ENCODE peak calls at places on chromosomes 1 and 21, in four cellular contexts. B, O, G and Q are unnamed samples.

GRCh38 chr1:204320413-204320812 is 39.3 kb downstream of the PLEKHA6 start:
- DNase-seq in B (no peak), O (no peak), G (no peak), Q (no peak)

GRCh38 chr1:111605553-111605952 is 14.0 kb upstream of the RAP1A start:
- DNase-seq in B (no peak), O (no peak), G (no peak), Q (no peak)

GRCh38 chr1:172935062-172935592 is 115.6 kb downstream of the TNFSF18 start:
- DNase-seq in B (no peak), O (no peak), G (no peak), Q (no peak)

GRCh38 chr1:72946901-72947505 is 664.7 kb upstream of the NEGR1 start:
- DNase-seq in B (no peak), O (no peak), G (no peak), Q (no peak)

GRCh38 chr1:91583326-91583755 is 82.7 kb downstream of the CDC7 start:
- DNase-seq in B (no peak), O (no peak), G (no peak), Q (no peak)

GRCh38 chr1:186152227-186152944 is 222.7 kb downstream of the TPR start:
- DNase-seq in B (no peak), O (no peak), G (no peak), Q (no peak)

GRCh38 chr1:106912146-106912545 is 144.3 kb upstream of the PRMT6 start:
- DNase-seq in B (no peak), O (no peak), G (no peak), Q (no peak)

GRCh38 chr21:34846601-34847112 is 177.9 kb downstream of the CLIC6 start:
- DNase-seq in B (no peak), O (no peak), G (no peak), Q (no peak)

GRCh38 chr1:197171531-197171930 is 25.1 kb upstream of the ASPM start:
- DNase-seq in B (no peak), O (no peak), G (no peak), Q (no peak)

GRCh38 chr1:17875882-17876280 is 120.7 kb downstream of the ACTL8 start:
- DNase-seq in B (no peak), O (no peak), G (no peak), Q (no peak)

GRCh38 chr1:201717286-201717685 is 111.7 kb upstream of the IPO9 start:
- DNase-seq in B (no peak), O (no peak), G (no peak), Q (no peak)

GRCh38 chr1:180773210-180773865 is 139.4 kb upstream of the KIAA1614 start:
- DNase-seq in B (no peak), O (no peak), G (no peak), Q (no peak)

GRCh38 chr1:36924282-36924791 is 110.0 kb downstream of the GRIK3 start:
- DNase-seq in B (no peak), O (peak; percentile 38), G (peak; percentile 39), Q (peak; percentile 34)

GRCh38 chr1:8133657-8134430 is 107.7 kb upstream of the ERRFI1 start:
- DNase-seq in B (no peak), O (no peak), G (no peak), Q (no peak)

GRCh38 chr1:165174485-165174884 is 182.0 kb downstream of the LMX1A start:
- DNase-seq in B (no peak), O (no peak), G (no peak), Q (no peak)

GRCh38 chr1:230797376-230798186 is 50.4 kb downstream of the CAPN9 start:
- DNase-seq in B (no peak), O (peak; percentile 55), G (no peak), Q (no peak)

GRCh38 chr21:36654341-36654740 is 44.6 kb upstream of the SIM2 start:
- DNase-seq in B (no peak), O (no peak), G (no peak), Q (no peak)

GRCh38 chr1:156627313-156627880 is 8.2 kb downstream of the HAPLN2 start:
- DNase-seq in B (no peak), O (peak; percentile 60), G (no peak), Q (no peak)

GRCh38 chr1:61654067-61654466 is 70.9 kb downstream of the TM2D1 start:
- DNase-seq in B (no peak), O (no peak), G (no peak), Q (no peak)

GRCh38 chr1:5896706-5897105 is 95.5 kb downstream of the NPHP4 start:
- DNase-seq in B (no peak), O (no peak), G (no peak), Q (no peak)

GRCh38 chr1:66048011-66048410 is 255.3 kb downstream of the PDE4B start:
- DNase-seq in B (no peak), O (no peak), G (no peak), Q (no peak)

GRCh38 chr21:35635261-35635660 is 425.1 kb downstream of the SETD4 start:
- DNase-seq in B (no peak), O (no peak), G (no peak), Q (no peak)

GRCh38 chr1:17653728-17654351 is 101.3 kb upstream of the ACTL8 start:
- DNase-seq in B (no peak), O (peak; percentile 85), G (peak; percentile 63), Q (peak; percentile 50)

GRCh38 chr21:46161180-46161799 is 5.9 kb upstream of the FTCD start:
- DNase-seq in B (no peak), O (peak; percentile 30), G (no peak), Q (no peak)

GRCh38 chr1:16464917-16465625 is 24.5 kb downstream of the NECAP2 start:
- DNase-seq in B (no peak), O (no peak), G (no peak), Q (no peak)

GRCh38 chr1:36842448-36842847 is 191.9 kb downstream of the GRIK3 start:
- DNase-seq in B (no peak), O (no peak), G (no peak), Q (no peak)

GRCh38 chr1:190019717-190020116 is 457.9 kb downstream of the BRINP3 start:
- DNase-seq in B (no peak), O (no peak), G (no peak), Q (no peak)

GRCh38 chr1:157485793-157486192 is 66.5 kb downstream of the FCRL5 start:
- DNase-seq in B (no peak), O (no peak), G (no peak), Q (no peak)

GRCh38 chr1:145845514-145846161 is at the start of gene NUDT17:
- DNase-seq in B (no peak), O (peak; percentile 90), G (peak; percentile 88), Q (peak; percentile 91)

GRCh38 chr1:203696673-203697072 is 68.3 kb upstream of the LAX1 start:
- DNase-seq in B (no peak), O (no peak), G (no peak), Q (no peak)

GRCh38 chr1:163673756-163674155 is 352.0 kb downstream of the NUF2 start:
- DNase-seq in B (no peak), O (no peak), G (no peak), Q (no peak)

GRCh38 chr21:42105476-42105875 is 34.4 kb downstream of the UMODL1 start:
- DNase-seq in B (no peak), O (no peak), G (no peak), Q (no peak)

GRCh38 chr21:42105916-42106315 is 34.8 kb downstream of the UMODL1 start:
- DNase-seq in B (no peak), O (no peak), G (no peak), Q (no peak)

GRCh38 chr21:42107881-42108553 is 36.9 kb downstream of the UMODL1 start:
- DNase-seq in B (no peak), O (peak; percentile 88), G (peak; percentile 99), Q (peak; percentile 92)

GRCh38 chr21:42107177-42107880 is 36.2 kb downstream of the UMODL1 start:
- DNase-seq in B (no peak), O (peak; percentile 48), G (no peak), Q (no peak)

DNA sequence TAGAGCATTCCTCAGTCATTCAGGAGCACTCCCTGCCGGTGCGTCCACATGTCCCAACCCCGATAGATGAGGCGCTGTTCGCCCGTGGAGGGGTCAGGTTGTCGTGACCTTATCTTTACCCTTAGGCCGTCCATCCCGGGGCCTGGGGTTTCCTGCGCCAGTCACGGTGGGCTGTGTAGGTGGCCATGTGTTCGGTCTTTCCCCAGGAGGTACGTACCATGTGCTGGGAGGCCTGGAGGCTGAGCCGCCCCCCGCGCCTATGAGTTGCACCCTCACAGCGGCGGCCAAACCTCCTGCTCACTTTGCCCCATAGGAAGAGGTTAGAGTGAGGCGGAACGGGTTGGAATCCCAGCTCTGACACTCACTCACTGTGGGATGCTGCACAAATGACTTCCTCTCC is 35.3 kb downstream of the UMODL1 start:
- DNase-seq in B (no peak), O (no peak), G (no peak), Q (no peak)
- TF ChIP-seq POLR2AphosphoS5 in B (no peak), O (no peak), G (no peak), Q (no peak)

DNA sequence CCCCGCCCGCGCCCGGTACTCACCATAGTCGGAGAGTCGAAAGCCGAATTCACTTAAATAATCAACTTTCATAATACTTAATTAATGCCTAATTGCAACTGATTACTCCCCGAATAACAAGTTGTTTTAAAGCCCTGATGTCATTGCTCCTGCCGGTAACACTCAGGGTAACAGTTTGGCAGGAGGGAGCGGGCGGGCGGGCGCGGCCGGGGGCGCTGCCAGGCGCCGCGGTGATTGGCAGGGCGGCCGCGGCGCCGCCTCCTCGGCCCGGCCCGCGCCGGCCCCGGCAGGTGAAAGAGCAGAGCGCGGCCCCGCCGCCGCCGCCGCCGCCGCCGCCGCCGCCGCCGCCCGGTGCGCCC is 102.2 kb downstream of the CASZ1 start:
- DNase-seq in B (no peak), O (no peak), G (peak; percentile 85), Q (peak; percentile 83)
- TF ChIP-seq TAF1 in B (no peak), O (no peak), G (no peak), Q (no peak)

DNA sequence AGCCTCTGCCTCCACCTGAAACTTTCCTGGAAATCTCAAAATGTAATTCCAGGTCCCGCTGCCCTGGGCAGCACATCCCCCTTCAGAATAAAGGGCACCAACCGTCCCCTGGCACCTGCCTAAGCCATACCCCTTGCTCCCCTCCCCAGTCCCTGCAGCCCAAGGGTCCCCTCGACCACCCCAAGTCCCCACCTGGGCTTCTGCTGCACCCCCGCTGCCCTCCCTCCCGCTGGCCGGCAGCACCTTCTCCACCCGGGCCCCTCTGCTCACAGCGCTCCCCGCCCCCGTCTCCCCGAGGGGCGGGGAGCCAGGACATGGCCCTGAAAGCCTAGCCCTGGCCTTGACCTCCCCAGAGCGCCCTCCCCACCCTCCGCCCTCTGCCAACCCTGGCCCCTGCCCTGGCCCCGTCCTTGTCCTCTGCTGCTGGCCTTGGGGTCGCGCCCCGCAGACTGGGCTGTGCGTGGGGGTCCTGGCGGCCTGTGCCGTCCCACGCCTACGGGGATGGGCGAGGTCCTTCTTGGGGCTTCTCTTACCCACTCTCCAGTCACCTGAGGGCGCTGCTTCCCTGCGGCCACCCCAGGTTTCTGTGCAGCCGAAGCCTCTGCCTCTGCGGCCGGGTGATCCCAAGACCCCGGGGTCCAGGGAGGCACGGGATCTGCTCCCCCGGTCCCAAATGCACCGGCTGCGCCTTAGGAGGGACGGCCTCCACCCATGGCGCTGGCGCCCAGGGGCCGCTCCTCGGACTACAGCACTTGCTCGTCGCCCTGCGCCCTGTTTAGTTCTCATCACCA is 41.7 kb downstream of the WDR4 start:
- DNase-seq in B (no peak), O (peak; percentile 43), G (no peak), Q (peak; percentile 29)
- TF ChIP-seq POLR2AphosphoS5 in B (no peak), O (no peak), G (no peak), Q (no peak)

GRCh38 chr1:102593276-102593675 is 515.0 kb downstream of the COL11A1 start:
- DNase-seq in B (no peak), O (no peak), G (no peak), Q (no peak)
- TF ChIP-seq TAF1 in B (no peak), O (no peak), G (no peak), Q (no peak)